ENCODE peak calls at places on chromosomes 3 and 15, in ten cellular contexts. M, S, H, T, X, R, V, L, O and W are unnamed samples.

GRCh38 chr3:159762981-159763465 is 225.6 kb upstream of the IL12A start:
- DNase-seq in M (peak; percentile 82), S (no peak), H (peak; percentile 35), T (peak; percentile 55), X (no peak), R (peak; percentile 17), V (peak; percentile 32), L (peak; percentile 89), O (peak; percentile 49), W (peak; percentile 92)

GRCh38 chr3:97937205-97937604 is 35.0 kb downstream of the RIOX2 start:
- DNase-seq in M (no peak), S (no peak), H (no peak), T (no peak), X (no peak), R (no peak), V (no peak), L (no peak), O (no peak), W (no peak)

GRCh38 chr3:95246413-95246812 is 1183.6 kb downstream of the NSUN3 start:
- DNase-seq in M (no peak), S (no peak), H (no peak), T (no peak), X (no peak), R (no peak), V (no peak), L (no peak), O (no peak), W (no peak)

GRCh38 chr15:34304613-34305012 is 33.0 kb downstream of the SLC12A6 start:
- DNase-seq in M (no peak), S (no peak), H (no peak), T (no peak), X (no peak), R (no peak), V (no peak), L (no peak), O (no peak), W (no peak)

GRCh38 chr3:184040010-184040409 is 8.5 kb downstream of the HTR3D start:
- DNase-seq in M (no peak), S (peak; percentile 28), H (no peak), T (no peak), X (no peak), R (no peak), V (peak; percentile 29), L (peak; percentile 45), O (peak; percentile 17), W (no peak)

GRCh38 chr3:72187131-72187530 is 402.2 kb upstream of the PROK2 start:
- DNase-seq in M (no peak), S (peak; percentile 44), H (no peak), T (no peak), X (no peak), R (no peak), V (no peak), L (peak; percentile 17), O (no peak), W (no peak)

GRCh38 chr3:10184250-10184649 is 19.5 kb downstream of the IRAK2 start:
- DNase-seq in M (no peak), S (no peak), H (no peak), T (no peak), X (no peak), R (no peak), V (no peak), L (no peak), O (no peak), W (no peak)

GRCh38 chr3:42023380-42023779 is 61.5 kb upstream of the ULK4 start:
- DNase-seq in M (no peak), S (no peak), H (no peak), T (no peak), X (no peak), R (no peak), V (no peak), L (no peak), O (no peak), W (no peak)

GRCh38 chr15:31805090-31805662 is 225.1 kb upstream of the CHRNA7 start:
- DNase-seq in M (no peak), S (no peak), H (no peak), T (no peak), X (no peak), R (no peak), V (no peak), L (no peak), O (no peak), W (no peak)

GRCh38 chr3:171415070-171415469 is 45.1 kb downstream of the TNIK start:
- DNase-seq in M (no peak), S (peak; percentile 12), H (no peak), T (no peak), X (no peak), R (no peak), V (no peak), L (no peak), O (no peak), W (no peak)

GRCh38 chr3:66957357-66957756 is 40.8 kb upstream of the KBTBD8 start:
- DNase-seq in M (no peak), S (no peak), H (no peak), T (peak; percentile 15), X (no peak), R (no peak), V (no peak), L (no peak), O (no peak), W (no peak)

GRCh38 chr15:38069001-38069400 is 134.6 kb downstream of the TMCO5A start:
- DNase-seq in M (no peak), S (peak; percentile 79), H (peak; percentile 40), T (peak; percentile 28), X (peak; percentile 7), R (peak; percentile 43), V (peak; percentile 29), L (peak; percentile 17), O (no peak), W (no peak)

GRCh38 chr3:126083511-126083912 is 412 bp downstream of the SLC41A3 start:
- DNase-seq in M (peak; percentile 46), S (peak; percentile 65), H (no peak), T (peak; percentile 51), X (no peak), R (peak; percentile 66), V (peak; percentile 49), L (peak; percentile 40), O (peak; percentile 58), W (no peak)

GRCh38 chr3:46942079-46942478 is 34.5 kb downstream of the CCDC12 start:
- DNase-seq in M (no peak), S (no peak), H (no peak), T (peak; percentile 60), X (no peak), R (no peak), V (no peak), L (no peak), O (no peak), W (no peak)

GRCh38 chr3:18634451-18634850 is 209.3 kb upstream of the SATB1 start:
- DNase-seq in M (no peak), S (no peak), H (no peak), T (no peak), X (no peak), R (no peak), V (no peak), L (no peak), O (peak; percentile 20), W (no peak)
- TF ChIP-seq POLR2A in M (no peak), S (no peak), H (no peak), T (no peak), X (no peak), R (no peak), V (no peak), L (no peak), O (no peak), W (no peak)

GRCh38 chr15:69317392-69317841 is 18.7 kb downstream of the PAQR5 start:
- DNase-seq in M (no peak), S (no peak), H (no peak), T (peak; percentile 68), X (no peak), R (no peak), V (no peak), L (no peak), O (no peak), W (no peak)
- TF ChIP-seq POLR2A in M (no peak), S (no peak), H (no peak), T (peak; percentile 77), X (no peak), R (no peak), V (no peak), L (no peak), O (no peak), W (no peak)

GRCh38 chr3:70980646-70981031 is 602.9 kb downstream of the FOXP1 start:
- DNase-seq in M (no peak), S (no peak), H (no peak), T (no peak), X (no peak), R (no peak), V (no peak), L (no peak), O (no peak), W (no peak)

GRCh38 chr3:70981252-70981933 is 602.1 kb downstream of the FOXP1 start:
- DNase-seq in M (no peak), S (no peak), H (no peak), T (no peak), X (no peak), R (no peak), V (no peak), L (no peak), O (no peak), W (no peak)

GRCh38 chr3:70982274-70982673 is 601.3 kb downstream of the FOXP1 start:
- DNase-seq in M (no peak), S (no peak), H (no peak), T (no peak), X (no peak), R (no peak), V (no peak), L (no peak), O (no peak), W (no peak)

GRCh38 chr3:70984756-70985155 is 598.8 kb downstream of the FOXP1 start:
- DNase-seq in M (no peak), S (no peak), H (no peak), T (no peak), X (no peak), R (no peak), V (no peak), L (no peak), O (no peak), W (no peak)

GRCh38 chr3:70982700-70983140 is 600.8 kb downstream of the FOXP1 start:
- DNase-seq in M (peak; percentile 51), S (no peak), H (peak; percentile 37), T (no peak), X (peak; percentile 17), R (no peak), V (peak; percentile 51), L (peak; percentile 66), O (no peak), W (peak; percentile 74)
- TF ChIP-seq POLR2A in M (no peak), S (no peak), H (no peak), T (no peak), X (no peak), R (no peak), V (no peak), L (no peak), O (no peak), W (no peak)

DNA sequence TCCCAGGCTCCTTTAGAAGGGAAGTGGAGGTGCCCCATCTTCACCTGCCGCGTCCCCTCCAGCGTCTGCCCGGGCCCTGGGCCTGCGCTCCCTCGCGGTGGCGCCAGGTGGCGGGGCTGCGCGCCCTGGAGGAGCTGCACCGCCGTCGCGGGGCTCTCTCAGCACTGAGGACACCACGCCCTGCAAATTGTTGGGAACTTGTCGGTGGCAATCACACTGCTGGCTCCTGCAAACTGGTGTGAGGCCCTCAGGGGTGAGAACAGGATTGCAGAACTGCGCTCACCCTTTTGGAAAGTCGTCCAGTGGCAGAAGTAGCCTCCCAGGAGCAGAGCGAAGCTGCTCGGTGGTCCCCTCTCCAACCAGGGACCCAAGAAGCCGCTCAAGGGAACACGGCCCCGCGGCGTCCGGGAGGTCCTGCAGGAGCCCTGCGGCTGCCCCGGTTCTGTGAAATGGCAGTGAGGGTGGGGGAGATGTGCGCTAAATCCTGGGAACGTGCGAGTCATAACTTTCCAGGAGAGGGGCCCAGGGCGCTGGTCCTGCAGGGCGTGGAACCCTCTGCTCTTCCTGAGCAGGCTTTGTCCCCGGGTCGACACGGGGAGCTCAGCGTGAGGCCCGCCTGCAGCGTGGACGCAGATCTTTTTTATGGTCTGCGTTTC is 995 bp upstream of the LRRK1 start:
- DNase-seq in M (peak; percentile 69), S (peak; percentile 94), H (peak; percentile 55), T (peak; percentile 90), X (peak; percentile 38), R (peak; percentile 87), V (peak; percentile 83), L (peak; percentile 92), O (peak; percentile 81), W (peak; percentile 90)
- TF ChIP-seq POLR2A in M (no peak), S (peak; percentile 58), H (no peak), T (peak; percentile 48), X (no peak), R (no peak), V (no peak), L (peak; percentile 55), O (no peak), W (no peak)